ENCODE peak calls at places on chromosomes 5 and 9, in nine cellular contexts. One of them, this sample, is unnamed.

GRCh38 chr9:38388283-38389223 is 3.9 kb upstream of the ALDH1B1 start:
- DNase-seq in A549: no peak
- DNase-seq in neuronal stem cell: no peak
- DNase-seq in RWPE1: no peak
- DNase-seq in AG04450: no peak
- DNase-seq in kidney: no peak
- DNase-seq in astrocyte: peak
- DNase-seq in ascending aorta: no peak
- DNase-seq in H1: no peak
- DNase-seq in this sample: no peak

GRCh38 chr5:74935752-74936091 is 69.5 kb upstream of the FAM169A start:
- DNase-seq in neuronal stem cell: no peak
- DNase-seq in RWPE1: no peak
- DNase-seq in ascending aorta: no peak
- DNase-seq in astrocyte: no peak
- DNase-seq in A549: no peak
- DNase-seq in H1: no peak
- DNase-seq in AG04450: no peak
- DNase-seq in kidney: no peak
- DNase-seq in this sample: no peak

GRCh38 chr9:3337515-3337914 is 188.3 kb downstream of the RFX3 start:
- DNase-seq in RWPE1: no peak
- DNase-seq in H1: no peak
- DNase-seq in astrocyte: peak
- DNase-seq in A549: no peak
- DNase-seq in AG04450: no peak
- DNase-seq in neuronal stem cell: no peak
- DNase-seq in ascending aorta: no peak
- DNase-seq in kidney: peak
- DNase-seq in this sample: peak

GRCh38 chr5:157778121-157778805 is 34.8 kb downstream of the LSM11 start:
- DNase-seq in kidney: no peak
- DNase-seq in AG04450: no peak
- DNase-seq in astrocyte: peak
- DNase-seq in H1: no peak
- DNase-seq in ascending aorta: no peak
- DNase-seq in neuronal stem cell: no peak
- DNase-seq in A549: no peak
- DNase-seq in RWPE1: peak
- DNase-seq in this sample: peak

GRCh38 chr5:138389332-138389731 is 36.8 kb downstream of the KDM3B start:
- DNase-seq in RWPE1: no peak
- DNase-seq in kidney: no peak
- DNase-seq in AG04450: no peak
- DNase-seq in H1: no peak
- DNase-seq in ascending aorta: no peak
- DNase-seq in astrocyte: no peak
- DNase-seq in neuronal stem cell: no peak
- DNase-seq in A549: no peak
- DNase-seq in this sample: no peak

GRCh38 chr5:167643616-167644015 is 647.8 kb upstream of the WWC1 start:
- DNase-seq in AG04450: no peak
- DNase-seq in A549: no peak
- DNase-seq in ascending aorta: no peak
- DNase-seq in kidney: no peak
- DNase-seq in H1: no peak
- DNase-seq in RWPE1: peak
- DNase-seq in astrocyte: peak
- DNase-seq in neuronal stem cell: no peak
- DNase-seq in this sample: no peak

GRCh38 chr5:138282918-138283742 is 8.7 kb upstream of the GFRA3 start:
- DNase-seq in H1: no peak
- DNase-seq in RWPE1: peak
- DNase-seq in AG04450: peak
- DNase-seq in kidney: no peak
- DNase-seq in neuronal stem cell: peak
- DNase-seq in ascending aorta: no peak
- DNase-seq in A549: peak
- DNase-seq in astrocyte: peak
- DNase-seq in this sample: no peak

GRCh38 chr5:135439426-135440205 is 7.5 kb downstream of the DCANP1 start:
- DNase-seq in kidney: no peak
- DNase-seq in ascending aorta: no peak
- DNase-seq in astrocyte: no peak
- DNase-seq in A549: no peak
- DNase-seq in neuronal stem cell: no peak
- DNase-seq in H1: peak
- DNase-seq in AG04450: no peak
- DNase-seq in RWPE1: no peak
- DNase-seq in this sample: no peak

GRCh38 chr9:94507531-94508258 is 47.2 kb upstream of the PCAT7 start:
- DNase-seq in RWPE1: no peak
- DNase-seq in AG04450: no peak
- DNase-seq in A549: no peak
- DNase-seq in H1: no peak
- DNase-seq in kidney: no peak
- DNase-seq in astrocyte: no peak
- DNase-seq in neuronal stem cell: no peak
- DNase-seq in ascending aorta: no peak
- DNase-seq in this sample: no peak

GRCh38 chr9:138043061-138043410 is 165.5 kb downstream of the CACNA1B start:
- DNase-seq in RWPE1: no peak
- DNase-seq in kidney: no peak
- DNase-seq in astrocyte: no peak
- DNase-seq in neuronal stem cell: no peak
- DNase-seq in ascending aorta: no peak
- DNase-seq in AG04450: no peak
- DNase-seq in H1: peak
- DNase-seq in A549: no peak
- DNase-seq in this sample: no peak

GRCh38 chr9:75063556-75064305 is 24.2 kb downstream of the NMRK1 start:
- DNase-seq in A549: no peak
- DNase-seq in ascending aorta: no peak
- DNase-seq in kidney: no peak
- DNase-seq in RWPE1: peak
- DNase-seq in AG04450: no peak
- DNase-seq in H1: no peak
- DNase-seq in astrocyte: peak
- DNase-seq in neuronal stem cell: no peak
- DNase-seq in this sample: no peak
- H3K27ac ChIP-seq in A549: no peak
- H3K27ac ChIP-seq in ascending aorta: no peak
- H3K27ac ChIP-seq in kidney: no peak
- H3K27ac ChIP-seq in RWPE1: no peak
- H3K27ac ChIP-seq in AG04450: no peak
- H3K27ac ChIP-seq in H1: no peak
- H3K27ac ChIP-seq in astrocyte: no peak
- H3K27ac ChIP-seq in neuronal stem cell: no peak
- H3K27ac ChIP-seq in this sample: peak

GRCh38 chr9:123511326-123511974 is 155.5 kb downstream of the CRB2 start:
- DNase-seq in kidney: no peak
- DNase-seq in neuronal stem cell: no peak
- DNase-seq in H1: no peak
- DNase-seq in astrocyte: no peak
- DNase-seq in AG04450: no peak
- DNase-seq in RWPE1: no peak
- DNase-seq in ascending aorta: no peak
- DNase-seq in A549: no peak
- DNase-seq in this sample: no peak

GRCh38 chr9:123517512-123517911 is 161.5 kb downstream of the CRB2 start:
- DNase-seq in kidney: no peak
- DNase-seq in A549: no peak
- DNase-seq in ascending aorta: no peak
- DNase-seq in AG04450: no peak
- DNase-seq in H1: no peak
- DNase-seq in neuronal stem cell: no peak
- DNase-seq in astrocyte: no peak
- DNase-seq in RWPE1: no peak
- DNase-seq in this sample: no peak

GRCh38 chr9:123509646-123510045 is 153.6 kb downstream of the CRB2 start:
- DNase-seq in RWPE1: no peak
- DNase-seq in A549: no peak
- DNase-seq in neuronal stem cell: no peak
- DNase-seq in AG04450: no peak
- DNase-seq in ascending aorta: no peak
- DNase-seq in astrocyte: no peak
- DNase-seq in H1: no peak
- DNase-seq in kidney: no peak
- DNase-seq in this sample: no peak

GRCh38 chr9:123513554-123513953 is 157.6 kb downstream of the CRB2 start:
- DNase-seq in ascending aorta: no peak
- DNase-seq in neuronal stem cell: no peak
- DNase-seq in RWPE1: no peak
- DNase-seq in H1: no peak
- DNase-seq in kidney: no peak
- DNase-seq in A549: no peak
- DNase-seq in astrocyte: no peak
- DNase-seq in AG04450: no peak
- DNase-seq in this sample: no peak

GRCh38 chr9:123514766-123515165 is 158.8 kb downstream of the CRB2 start:
- DNase-seq in AG04450: no peak
- DNase-seq in neuronal stem cell: no peak
- DNase-seq in ascending aorta: no peak
- DNase-seq in A549: no peak
- DNase-seq in H1: no peak
- DNase-seq in kidney: no peak
- DNase-seq in astrocyte: no peak
- DNase-seq in RWPE1: no peak
- DNase-seq in this sample: no peak
- H3K27ac ChIP-seq in AG04450: no peak
- H3K27ac ChIP-seq in neuronal stem cell: no peak
- H3K27ac ChIP-seq in ascending aorta: no peak
- H3K27ac ChIP-seq in A549: no peak
- H3K27ac ChIP-seq in H1: no peak
- H3K27ac ChIP-seq in kidney: no peak
- H3K27ac ChIP-seq in astrocyte: no peak
- H3K27ac ChIP-seq in RWPE1: no peak
- H3K27ac ChIP-seq in this sample: no peak

DNA sequence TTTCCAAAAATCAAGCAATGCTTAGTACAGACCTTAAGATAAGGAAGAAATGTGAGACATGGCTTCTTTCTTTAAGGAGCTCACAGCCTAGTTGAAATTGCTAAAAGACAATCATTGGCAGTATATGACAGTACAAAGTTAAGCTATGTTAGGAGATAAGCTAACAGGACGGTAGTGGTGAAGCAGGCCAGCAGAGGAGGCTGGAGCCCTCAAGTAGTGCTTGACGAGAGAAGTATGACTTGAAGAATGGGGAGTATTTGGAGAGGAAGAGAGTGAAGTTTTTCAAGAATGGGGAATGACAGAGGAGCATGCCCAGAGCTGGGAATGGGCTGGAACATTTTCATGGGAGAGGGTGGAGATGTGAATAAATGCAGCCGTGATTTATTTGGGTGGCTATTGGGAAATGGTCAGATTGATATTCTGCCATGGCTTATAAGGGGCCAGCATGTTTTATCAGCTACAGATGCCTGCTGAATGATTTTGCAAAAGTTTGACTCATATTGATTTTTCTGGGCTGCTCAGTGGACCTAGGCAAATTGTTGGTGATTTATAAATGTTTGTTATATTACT is 43.7 kb downstream of the LURAP1L start:
- DNase-seq in H1: no peak
- DNase-seq in A549: peak
- DNase-seq in RWPE1: no peak
- DNase-seq in AG04450: no peak
- DNase-seq in kidney: no peak
- DNase-seq in neuronal stem cell: no peak
- DNase-seq in ascending aorta: no peak
- DNase-seq in astrocyte: peak
- DNase-seq in this sample: no peak
- H3K27ac ChIP-seq in H1: no peak
- H3K27ac ChIP-seq in A549: peak
- H3K27ac ChIP-seq in RWPE1: no peak
- H3K27ac ChIP-seq in AG04450: no peak
- H3K27ac ChIP-seq in kidney: peak
- H3K27ac ChIP-seq in neuronal stem cell: no peak
- H3K27ac ChIP-seq in ascending aorta: peak
- H3K27ac ChIP-seq in astrocyte: peak
- H3K27ac ChIP-seq in this sample: peak

DNA sequence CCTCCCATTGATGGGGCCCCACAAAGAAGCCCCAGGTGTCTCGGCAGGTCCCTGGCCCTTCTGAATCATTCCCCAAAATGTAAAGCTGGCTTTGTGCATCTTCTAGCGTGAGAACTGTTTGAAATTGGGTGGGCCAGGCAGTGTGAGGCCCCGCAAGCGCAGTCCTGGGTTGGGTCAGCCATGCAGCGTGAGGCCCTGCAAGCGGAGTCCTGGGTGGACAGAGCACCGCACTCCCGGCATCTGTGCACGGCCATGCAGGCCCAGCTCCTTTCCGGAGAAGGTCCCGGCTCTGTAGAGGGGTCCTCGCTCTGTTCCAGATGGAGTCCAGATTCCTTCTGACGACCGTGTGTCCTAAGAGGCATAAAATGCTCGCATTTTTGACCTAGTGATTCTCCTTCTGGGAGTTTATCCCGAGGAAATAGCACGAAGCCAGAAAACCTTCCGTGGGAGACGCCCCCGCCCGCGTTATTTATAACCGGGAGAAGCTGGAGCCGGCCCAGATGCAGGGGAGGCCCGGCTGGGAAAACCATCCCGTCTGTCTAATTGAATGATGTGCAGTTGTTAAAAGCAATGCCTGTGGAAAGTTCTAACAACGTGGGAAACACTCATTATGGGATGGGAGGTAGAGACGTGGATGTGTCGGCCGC is 19.4 kb upstream of the NOTCH1 start:
- DNase-seq in AG04450: no peak
- DNase-seq in RWPE1: no peak
- DNase-seq in kidney: peak
- DNase-seq in ascending aorta: no peak
- DNase-seq in H1: no peak
- DNase-seq in astrocyte: peak
- DNase-seq in A549: no peak
- DNase-seq in neuronal stem cell: no peak
- DNase-seq in this sample: no peak
- H3K27ac ChIP-seq in AG04450: peak
- H3K27ac ChIP-seq in RWPE1: peak
- H3K27ac ChIP-seq in kidney: peak
- H3K27ac ChIP-seq in ascending aorta: peak
- H3K27ac ChIP-seq in H1: no peak
- H3K27ac ChIP-seq in astrocyte: no peak
- H3K27ac ChIP-seq in A549: peak
- H3K27ac ChIP-seq in neuronal stem cell: no peak
- H3K27ac ChIP-seq in this sample: no peak

DNA sequence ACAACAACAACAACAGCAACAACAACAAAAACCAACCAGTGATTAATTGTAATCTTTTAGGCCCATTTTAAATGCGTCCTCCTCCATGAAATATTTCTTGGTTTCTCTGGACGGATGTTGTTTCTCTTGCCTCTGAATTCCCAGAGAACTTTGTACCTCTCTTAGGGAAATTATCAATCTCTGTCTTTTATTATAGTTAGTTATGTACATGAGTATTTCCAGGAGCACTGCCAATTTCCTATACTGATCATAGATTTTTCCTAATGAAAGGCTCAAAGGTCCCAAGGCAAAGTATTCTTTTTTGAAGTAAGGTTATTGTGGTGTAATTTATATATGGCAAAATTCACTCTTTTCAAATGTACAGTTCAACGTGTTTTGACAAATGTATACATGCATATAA is 20.4 kb upstream of the PALM2AKAP2 start:
- DNase-seq in kidney: no peak
- DNase-seq in ascending aorta: no peak
- DNase-seq in astrocyte: no peak
- DNase-seq in AG04450: no peak
- DNase-seq in H1: no peak
- DNase-seq in A549: no peak
- DNase-seq in RWPE1: no peak
- DNase-seq in neuronal stem cell: no peak
- DNase-seq in this sample: no peak
- H3K27ac ChIP-seq in kidney: no peak
- H3K27ac ChIP-seq in ascending aorta: no peak
- H3K27ac ChIP-seq in astrocyte: no peak
- H3K27ac ChIP-seq in AG04450: no peak
- H3K27ac ChIP-seq in H1: no peak
- H3K27ac ChIP-seq in A549: no peak
- H3K27ac ChIP-seq in RWPE1: no peak
- H3K27ac ChIP-seq in neuronal stem cell: no peak
- H3K27ac ChIP-seq in this sample: no peak